ENCODE peak calls at places on chromosomes 12 and 14, in ten cellular contexts. V, F, T, G, C, P, B, S, Z and Y are unnamed samples.
A peak's percentile ranks its signal among the peaks of the same experiment; 100 is the strongest.

GRCh38 chr12:39605501-39605900 is 14.1 kb downstream of the ABCD2 start:
- DNase-seq in T (no peak), Z (no peak), S (no peak), B (no peak), P (no peak), F (no peak), G (no peak), V (no peak), C (no peak), Y (no peak)

GRCh38 chr12:131782061-131782460 is 46.1 kb upstream of the MMP17 start:
- DNase-seq in T (no peak), G (no peak), B (no peak), V (no peak), P (no peak), Z (no peak), S (no peak), F (no peak), C (no peak), Y (no peak)

GRCh38 chr14:92600318-92601053 is 86.9 kb downstream of the RIN3 start:
- DNase-seq in Z (no peak), T (no peak), V (no peak), G (no peak), S (no peak), P (no peak), B (no peak), F (no peak), C (peak; percentile 34), Y (no peak)

GRCh38 chr14:58572092-58572853 is 65.5 kb upstream of the DACT1 start:
- DNase-seq in G (no peak), V (no peak), T (no peak), Z (no peak), C (no peak), F (no peak), S (no peak), B (no peak), P (no peak), Y (peak; percentile 1)

GRCh38 chr12:39671898-39672875 is 52.6 kb upstream of the ABCD2 start:
- DNase-seq in Z (no peak), G (no peak), V (no peak), S (no peak), B (no peak), T (no peak), F (no peak), C (no peak), P (no peak), Y (no peak)

GRCh38 chr14:69921052-69921451 is 41.8 kb downstream of the SMOC1 start:
- DNase-seq in G (no peak), Z (no peak), P (no peak), V (no peak), T (no peak), S (no peak), B (no peak), F (peak; percentile 59), C (no peak), Y (no peak)

GRCh38 chr14:61260939-61261776 is 20.0 kb downstream of the TMEM30B start:
- DNase-seq in C (peak; percentile 52), Z (no peak), B (no peak), S (no peak), P (no peak), G (no peak), V (no peak), T (no peak), F (no peak), Y (no peak)

GRCh38 chr14:75126121-75126544 is 715 bp downstream of the NEK9 start:
- DNase-seq in F (no peak), S (no peak), V (no peak), T (no peak), G (no peak), Z (no peak), P (no peak), B (no peak), C (no peak), Y (no peak)

GRCh38 chr12:70070494-70071007 is 172.7 kb upstream of the CNOT2 start:
- DNase-seq in Z (no peak), T (no peak), P (no peak), B (no peak), G (no peak), V (no peak), F (no peak), S (no peak), C (no peak), Y (no peak)

GRCh38 chr12:18345021-18345735 is 83.9 kb downstream of the PIK3C2G start:
- DNase-seq in T (no peak), P (no peak), C (no peak), F (no peak), V (no peak), Z (no peak), S (no peak), G (no peak), B (no peak), Y (no peak)

GRCh38 chr12:91091916-91092715 is 19.2 kb downstream of the LUM start:
- DNase-seq in G (no peak), B (no peak), V (no peak), C (no peak), Z (no peak), T (no peak), S (no peak), F (no peak), P (no peak), Y (no peak)

GRCh38 chr12:29639893-29640495 is 142.5 kb upstream of the OVCH1 start:
- DNase-seq in P (no peak), T (no peak), B (no peak), Z (no peak), F (no peak), S (no peak), C (peak; percentile 68), V (no peak), G (no peak), Y (no peak)

GRCh38 chr12:29638528-29638927 is 141.0 kb upstream of the OVCH1 start:
- DNase-seq in F (no peak), T (no peak), Z (no peak), V (no peak), G (no peak), P (no peak), C (peak; percentile 56), B (no peak), S (no peak), Y (no peak)

GRCh38 chr12:29644536-29645162 is 139.1 kb downstream of the TMTC1 start:
- DNase-seq in C (no peak), F (no peak), V (no peak), G (no peak), T (no peak), Z (no peak), S (no peak), P (no peak), B (no peak), Y (no peak)

GRCh38 chr12:29640589-29641345 is 143.0 kb downstream of the TMTC1 start:
- DNase-seq in G (no peak), P (no peak), V (peak; percentile 40), S (peak; percentile 54), T (no peak), B (no peak), F (peak; percentile 70), Z (no peak), C (peak; percentile 97), Y (no peak)
- TF ChIP-seq CTCF in G (no peak), P (no peak), V (peak; percentile 26), S (peak; percentile 11), T (no peak), B (peak; percentile 47), F (no peak), Z (no peak), C (peak; percentile 67), Y (no peak)

DNA sequence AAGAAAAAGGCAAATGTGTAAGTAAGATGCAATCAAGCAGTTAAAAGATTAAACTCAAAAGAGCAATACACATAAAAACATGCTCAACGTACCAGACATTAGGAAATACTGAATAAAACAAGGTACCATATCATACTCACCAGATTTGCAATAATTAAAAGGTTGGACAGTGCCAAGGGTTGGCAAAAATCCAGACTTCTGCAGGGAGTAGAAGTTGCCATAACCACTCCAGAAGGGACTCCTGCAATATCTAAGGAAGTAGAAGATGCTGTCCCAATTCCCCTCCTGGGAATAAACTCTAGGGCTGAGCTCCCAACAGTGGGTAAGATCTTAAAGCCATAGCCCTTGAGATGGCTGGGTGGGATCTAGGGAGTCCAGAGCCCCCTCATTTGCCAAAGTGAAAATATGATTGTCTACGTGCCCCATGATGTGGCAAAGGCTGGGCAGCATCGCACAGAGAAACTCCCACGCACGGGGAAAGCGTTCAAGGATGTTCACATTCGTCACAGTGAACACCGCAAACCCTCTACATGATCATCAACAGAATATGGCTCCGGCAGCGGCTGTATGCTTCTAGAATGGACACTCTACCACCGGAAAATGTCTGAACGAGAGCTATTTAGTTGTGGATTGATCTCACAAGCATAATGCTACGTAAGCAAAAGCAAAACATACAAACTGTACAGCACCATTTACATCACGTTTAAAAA is 12.3 kb downstream of the KCTD10 start:
- DNase-seq in T (no peak), C (no peak), P (no peak), S (no peak), G (no peak), F (no peak), B (no peak), Z (no peak), V (no peak), Y (no peak)
- H3K4me1 ChIP-seq in T (peaks cover 43% of the 10 kb centered on the region), C (peaks cover 27% of the 10 kb centered on the region), P (peaks cover 65% of the 10 kb centered on the region), S (peaks cover 67% of the 10 kb centered on the region), G (peaks cover 86% of the 10 kb centered on the region), F (peaks cover 55% of the 10 kb centered on the region), B (peaks cover 68% of the 10 kb centered on the region), Z (peaks cover 80% of the 10 kb centered on the region), V (peaks cover 100% of the 10 kb centered on the region), Y (peaks cover 16% of the 10 kb centered on the region)

GRCh38 chr14:87725318-87725717 is 267.7 kb downstream of the GALC start:
- DNase-seq in V (no peak), T (no peak), G (no peak), F (no peak), P (no peak), C (no peak), S (no peak), Z (no peak), B (no peak), Y (no peak)
- H3K36me3 ChIP-seq in V (no peaks in the 10 kb centered on the region), T (no peaks in the 10 kb centered on the region), G (no peaks in the 10 kb centered on the region), F (no peaks in the 10 kb centered on the region), P (no peaks in the 10 kb centered on the region), C (no peaks in the 10 kb centered on the region), S (no peaks in the 10 kb centered on the region), Z (no peaks in the 10 kb centered on the region), B (no peaks in the 10 kb centered on the region), Y (no peaks in the 10 kb centered on the region)

GRCh38 chr14:29802211-29802610 is 125.4 kb downstream of the PRKD1 start:
- DNase-seq in C (no peak), T (no peak), G (no peak), F (no peak), S (no peak), Z (no peak), P (no peak), B (no peak), V (no peak), Y (no peak)

GRCh38 chr14:29798776-29799175 is 128.9 kb downstream of the PRKD1 start:
- DNase-seq in T (no peak), F (no peak), Z (no peak), B (no peak), V (no peak), C (no peak), S (no peak), P (no peak), G (no peak), Y (no peak)

GRCh38 chr14:29803045-29803444 is 124.6 kb downstream of the PRKD1 start:
- DNase-seq in V (no peak), B (no peak), C (no peak), G (no peak), Z (no peak), P (no peak), T (no peak), F (no peak), S (no peak), Y (no peak)

GRCh38 chr14:29799718-29800117 is 127.9 kb downstream of the PRKD1 start:
- DNase-seq in S (no peak), C (no peak), F (no peak), P (no peak), T (no peak), B (no peak), G (no peak), Z (no peak), V (no peak), Y (no peak)

GRCh38 chr14:29800961-29801360 is 126.7 kb downstream of the PRKD1 start:
- DNase-seq in B (no peak), P (no peak), G (no peak), V (no peak), C (no peak), T (no peak), F (no peak), Z (no peak), S (no peak), Y (no peak)
- TF ChIP-seq CTCF in B (no peak), P (no peak), G (no peak), V (no peak), C (peak; percentile 59), T (no peak), F (no peak), Z (no peak), S (no peak), Y (no peak)